ENCODE peak calls at places on chromosomes 11 and 22, in eight cellular contexts. F is LoVo; M is ELF-1; R is RWPE1; B is dorsolateral prefrontal cortex; J is A549; A is activated gamma-delta T cell treated with anti-CD3 and anti-CD28 coated beads, Interleukin-2, amount 50 U/mL, for 16 hours; W is stromal cell of bone marrow. D is an unnamed sample.

GRCh38 chr11:130609121-130610035 is 160.9 kb downstream of the ADAMTS15 start:
- DNase-seq in F (no peak), M (no peak), R (peak), B (no peak), J (no peak), A (no peak), W (peak), D (no peak)

GRCh38 chr11:12234216-12234615 is 123.8 kb downstream of the MICAL2 start:
- DNase-seq in F (no peak), M (no peak), R (no peak), B (no peak), J (no peak), A (no peak), W (no peak), D (no peak)

GRCh38 chr11:69327741-69328191 is 33.8 kb downstream of the MYEOV start:
- DNase-seq in F (no peak), M (no peak), R (no peak), B (no peak), J (no peak), A (no peak), W (no peak), D (no peak)

GRCh38 chr11:124938206-124938765 is 2.4 kb upstream of the HEPACAM start:
- DNase-seq in F (no peak), M (no peak), R (no peak), B (no peak), J (no peak), A (no peak), W (no peak), D (no peak)

GRCh38 chr22:48808038-48808960 is 1019.4 kb downstream of the BRD1 start:
- DNase-seq in F (no peak), M (no peak), R (no peak), B (no peak), J (no peak), A (no peak), W (no peak), D (no peak)

GRCh38 chr11:77636738-77637344 is 753 bp downstream of the CLNS1A start:
- DNase-seq in F (no peak), M (peak), R (no peak), B (no peak), J (no peak), A (no peak), W (no peak), D (no peak)

GRCh38 chr22:22394589-22394988 is 114.0 kb downstream of the ZNF280B start:
- DNase-seq in F (no peak), M (no peak), R (no peak), B (no peak), J (no peak), A (no peak), W (no peak), D (no peak)

GRCh38 chr11:1942541-1943260 is 4.4 kb upstream of the MRPL23 start:
- DNase-seq in F (no peak), M (no peak), R (no peak), B (no peak), J (no peak), A (no peak), W (no peak), D (no peak)